ENCODE peak calls at places on chromosomes 1 and 21, in ten cellular contexts. T is ovary, B is tibial nerve, E is spleen, U is PC-3, N is fibroblast of pulmonary artery, V is neural progenitor cell, I is heart left ventricle, X is endothelial cell of umbilical vein, W is GM06990. D is an unnamed sample.

GRCh38 chr1:15940110-15941043 is 35.5 kb downstream of the ZBTB17 start:
- DNase-seq in V (no peak), I (no peak), E (no peak), B (no peak), X (no peak), U (no peak), W (no peak), N (no peak), T (no peak), D (no peak)

GRCh38 chr1:156069490-156070455 is 8.8 kb downstream of the RAB25 start:
- DNase-seq in T (no peak), N (no peak), W (no peak), X (peak; percentile 52), V (no peak), I (peak; percentile 28), U (no peak), B (no peak), E (no peak), D (no peak)

GRCh38 chr1:223228931-223229528 is 86.0 kb upstream of the TLR5 start:
- DNase-seq in I (no peak), B (no peak), T (no peak), V (no peak), W (no peak), U (no peak), E (peak; percentile 32), X (no peak), N (no peak), D (no peak)

GRCh38 chr1:21378705-21379494 is 61.0 kb upstream of the NBPF3 start:
- DNase-seq in E (no peak), V (no peak), W (no peak), I (no peak), X (no peak), U (peak; percentile 39), N (no peak), B (no peak), T (no peak), D (no peak)

GRCh38 chr21:37463083-37463780 is 96.7 kb downstream of the DYRK1A start:
- DNase-seq in V (peak; percentile 37), B (no peak), X (peak; percentile 71), T (no peak), U (peak; percentile 63), I (no peak), W (peak; percentile 40), E (no peak), N (peak; percentile 75), D (peak; percentile 74)

GRCh38 chr1:179953974-179954493 is 576 bp upstream of the CEP350 start:
- DNase-seq in B (no peak), V (peak; percentile 39), W (no peak), N (peak; percentile 65), E (no peak), U (no peak), X (no peak), I (no peak), T (peak; percentile 47), D (peak; percentile 80)

GRCh38 chr1:156726549-156727226 is 1.6 kb upstream of the METTL25B start:
- DNase-seq in V (peak; percentile 76), T (no peak), N (peak; percentile 74), W (peak; percentile 49), E (no peak), B (no peak), I (peak; percentile 10), X (peak; percentile 62), U (peak; percentile 79), D (peak; percentile 75)

GRCh38 chr1:40944326-40944725 is 35.2 kb upstream of the CTPS1 start:
- DNase-seq in I (no peak), T (peak; percentile 59), B (no peak), U (peak; percentile 64), W (no peak), E (no peak), X (peak; percentile 68), N (peak; percentile 97), V (no peak), D (peak; percentile 95)

GRCh38 chr1:207750901-207751300 is 953 bp upstream of the CD46 start:
- DNase-seq in B (no peak), W (no peak), N (no peak), I (no peak), X (peak; percentile 51), U (peak; percentile 91), T (no peak), E (no peak), V (no peak), D (no peak)

GRCh38 chr1:231541842-231542241 is 13.4 kb downstream of the TSNAX start:
- DNase-seq in U (no peak), T (no peak), V (no peak), N (peak; percentile 18), X (peak; percentile 18), E (no peak), B (no peak), W (no peak), I (no peak), D (no peak)

GRCh38 chr1:229625893-229626831 is at the start of the genes TAF5L and URB2:
- DNase-seq in X (peak; percentile 84), V (peak; percentile 97), T (peak; percentile 85), E (peak; percentile 98), I (peak; percentile 94), N (peak; percentile 89), W (peak; percentile 95), B (peak; percentile 62), U (peak; percentile 97), D (peak; percentile 89)

GRCh38 chr1:15220825-15221431 is 26.1 kb upstream of the FHAD1 start:
- DNase-seq in U (no peak), V (no peak), B (no peak), E (no peak), I (no peak), W (no peak), T (peak; percentile 48), N (no peak), X (no peak), D (no peak)

GRCh38 chr1:110076789-110077500 is 6.5 kb upstream of the ALX3 start:
- DNase-seq in B (no peak), X (no peak), V (no peak), I (no peak), W (no peak), E (no peak), N (no peak), U (no peak), T (no peak), D (no peak)

GRCh38 chr1:109298666-109299086 is 8.1 kb downstream of the MYBPHL start:
- DNase-seq in U (peak; percentile 11), W (no peak), B (peak; percentile 70), V (no peak), E (no peak), N (peak; percentile 52), X (no peak), T (no peak), I (no peak), D (peak; percentile 72)

GRCh38 chr1:189662190-189662589 is 815.5 kb downstream of the BRINP3 start:
- DNase-seq in N (no peak), U (peak; percentile 72), W (no peak), E (no peak), I (no peak), X (no peak), B (no peak), T (no peak), V (no peak), D (no peak)

GRCh38 chr1:165595561-165595960 is 35.5 kb upstream of the MGST3 start:
- DNase-seq in B (no peak), X (no peak), U (peak; percentile 24), V (no peak), E (no peak), W (no peak), N (peak; percentile 27), T (no peak), I (no peak), D (peak; percentile 18)

GRCh38 chr1:184823080-184823479 is 68.4 kb upstream of the EDEM3 start:
- DNase-seq in W (no peak), X (no peak), U (no peak), T (no peak), N (no peak), B (no peak), V (peak; percentile 70), I (no peak), E (no peak), D (peak; percentile 71)

GRCh38 chr1:179288977-179289376 is 4.6 kb upstream of the SOAT1 start:
- DNase-seq in B (no peak), I (no peak), T (no peak), V (no peak), N (no peak), U (no peak), X (no peak), W (no peak), E (no peak), D (no peak)

GRCh38 chr1:54667797-54668196 is 26.2 kb downstream of the MROH7 start:
- DNase-seq in T (no peak), E (no peak), B (no peak), I (no peak), N (no peak), U (no peak), X (no peak), V (no peak), W (no peak), D (no peak)
- TF ChIP-seq CTCF in T (no peak), E (no peak), B (no peak), I (no peak), N (no peak), U (no peak), X (no peak), V (no peak), W (no peak), D (no peak)

DNA sequence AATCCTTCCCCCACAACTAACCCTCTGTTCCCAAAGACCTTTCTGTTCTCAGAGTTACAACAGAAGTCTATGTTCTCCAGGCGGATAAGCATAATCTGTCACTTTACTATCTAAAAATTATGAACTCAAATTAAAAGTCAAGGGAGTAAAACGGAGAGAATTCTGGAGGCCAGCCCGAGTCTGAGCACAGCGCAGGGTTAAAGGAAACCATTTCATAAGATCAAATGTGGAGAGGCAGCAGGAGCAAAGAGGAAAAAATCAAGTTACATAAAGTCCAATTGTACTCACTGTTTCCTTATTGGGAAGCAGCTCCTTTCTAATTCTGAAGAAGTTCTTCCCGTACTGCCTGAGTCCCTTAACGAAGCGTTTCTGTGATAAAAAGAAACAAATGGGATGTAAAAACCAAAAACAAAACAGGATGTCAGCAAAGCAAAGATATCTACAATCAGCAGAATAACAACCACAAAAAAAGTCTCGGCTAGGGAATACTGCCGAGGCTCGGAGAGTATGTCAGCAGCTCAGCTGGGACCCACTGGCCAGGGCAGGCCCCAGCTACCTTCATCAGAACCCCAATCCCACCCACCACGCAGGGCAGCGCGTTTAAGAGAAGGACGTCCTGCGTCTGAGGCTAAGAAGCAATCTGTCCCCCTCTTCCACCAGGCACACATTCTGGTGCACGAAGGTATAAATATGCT is 104.7 kb downstream of the SLC45A1 start:
- DNase-seq in U (peak; percentile 20), B (no peak), E (peak; percentile 82), T (peak; percentile 50), V (peak; percentile 61), X (peak; percentile 70), W (no peak), I (no peak), N (peak; percentile 57), D (peak; percentile 60)
- H3K4me3 ChIP-seq in U (peak overlapping the region; percentile 75), B (peak overlapping the region; percentile 79), E (peak overlapping the region; percentile 73), T (peak overlapping the region; percentile 77), V (peak overlapping the region; percentile 92), X (peak overlapping the region; percentile 79), W (peak overlapping the region; percentile 85), I (peak overlapping the region; percentile 87), N (peak overlapping the region; percentile 83), D (peak overlapping the region; percentile 83)

GRCh38 chr21:34609951-34610549 is 4.9 kb downstream of the RCAN1 start:
- DNase-seq in I (no peak), E (no peak), U (no peak), B (no peak), W (no peak), X (no peak), T (no peak), N (no peak), V (no peak), D (no peak)
- TF ChIP-seq CTCF in I (no peak), E (no peak), U (no peak), B (no peak), W (no peak), X (no peak), T (no peak), N (no peak), V (no peak), D (no peak)

GRCh38 chr1:84164567-84165021 is 20.5 kb downstream of the PRKACB start:
- DNase-seq in N (peak; percentile 52), X (no peak), I (no peak), B (no peak), V (no peak), W (no peak), T (no peak), E (no peak), U (no peak), D (peak; percentile 25)
- H3K4me3 ChIP-seq in N (peak overlapping the region; percentile 48), X (no peak overlapping the region), I (peak overlapping the region; percentile 19), B (no peak overlapping the region), V (no peak overlapping the region), W (no peak overlapping the region), T (no peak overlapping the region), E (no peak overlapping the region), U (no peak overlapping the region), D (no peak overlapping the region)